ENCODE peak calls at places on chromosome 2, in six cellular contexts. H, L, U, I, Y and G are unnamed samples.

GRCh38 chr2:114218368-114218767 is 224.1 kb upstream of the DPP10 start:
- DNase-seq in U (no peak), Y (no peak), I (no peak), L (no peak), H (no peak), G (no peak)

GRCh38 chr2:6937582-6937981 is 20.4 kb downstream of the RNF144A start:
- DNase-seq in I (no peak), L (no peak), Y (no peak), H (no peak), U (no peak), G (no peak)

GRCh38 chr2:44770221-44771187 is 171.0 kb upstream of the SIX3 start:
- DNase-seq in H (no peak), U (no peak), Y (peak; percentile 15), I (no peak), L (no peak), G (no peak)

GRCh38 chr2:237299897-237300296 is 114.1 kb downstream of the COL6A3 start:
- DNase-seq in L (no peak), U (peak; percentile 88), Y (no peak), I (peak; percentile 99), H (peak; percentile 97), G (peak; percentile 81)

GRCh38 chr2:158266106-158266505 is 164.4 kb downstream of the UPP2 start:
- DNase-seq in H (no peak), L (no peak), U (no peak), I (no peak), Y (no peak), G (no peak)

GRCh38 chr2:38515155-38516074 is 87.3 kb downstream of the HNRNPLL start:
- DNase-seq in U (peak; percentile 95), H (no peak), I (peak; percentile 75), L (no peak), Y (peak; percentile 33), G (no peak)

GRCh38 chr2:122139739-122140138 is 384.3 kb downstream of the TSN start:
- DNase-seq in I (no peak), U (no peak), Y (no peak), H (no peak), L (no peak), G (no peak)

GRCh38 chr2:18750662-18751554 is 161.5 kb upstream of the NT5C1B start:
- DNase-seq in H (no peak), U (peak; percentile 70), L (no peak), I (peak; percentile 61), Y (no peak), G (no peak)

GRCh38 chr2:197707316-197708213 is 2.4 kb downstream of the MARS2 start:
- DNase-seq in L (no peak), Y (no peak), H (no peak), U (peak; percentile 72), I (peak; percentile 74), G (no peak)

GRCh38 chr2:10844083-10844482 is 31.5 kb upstream of the PDIA6 start:
- DNase-seq in U (peak; percentile 65), H (no peak), Y (no peak), L (no peak), I (no peak), G (peak; percentile 78)

GRCh38 chr2:191845876-191846786 is 757 bp downstream of the CAVIN2 start:
- DNase-seq in U (no peak), L (no peak), H (no peak), Y (no peak), I (no peak), G (peak; percentile 54)

GRCh38 chr2:192250961-192251360 is 56.2 kb upstream of the TMEFF2 start:
- DNase-seq in U (no peak), H (no peak), I (no peak), L (no peak), Y (no peak), G (no peak)

DNA sequence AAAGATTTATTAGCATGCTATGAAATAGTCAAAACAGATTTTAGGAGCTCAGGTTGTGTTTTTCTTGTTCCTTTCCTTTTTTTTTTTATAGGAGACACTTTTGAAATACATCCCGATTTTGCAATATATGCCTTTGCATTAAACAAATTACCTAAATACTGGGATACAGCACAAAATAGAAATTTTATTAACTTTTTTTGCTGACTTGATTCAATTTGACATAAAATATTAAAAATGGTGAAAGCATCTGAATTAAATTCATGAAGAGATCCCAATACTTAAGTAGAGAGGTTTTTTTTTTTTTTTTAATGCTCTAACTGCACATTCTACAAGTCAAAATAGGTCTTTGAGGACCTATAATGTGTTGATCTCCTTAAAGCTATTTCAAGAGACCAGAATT is 939.5 kb upstream of the CHAC2 start:
- DNase-seq in L (no peak), H (no peak), I (no peak), Y (no peak), U (no peak), G (no peak)
- TF ChIP-seq CTCF in L (no peak), H (no peak), I (no peak), Y (no peak), U (no peak), G (no peak)

DNA sequence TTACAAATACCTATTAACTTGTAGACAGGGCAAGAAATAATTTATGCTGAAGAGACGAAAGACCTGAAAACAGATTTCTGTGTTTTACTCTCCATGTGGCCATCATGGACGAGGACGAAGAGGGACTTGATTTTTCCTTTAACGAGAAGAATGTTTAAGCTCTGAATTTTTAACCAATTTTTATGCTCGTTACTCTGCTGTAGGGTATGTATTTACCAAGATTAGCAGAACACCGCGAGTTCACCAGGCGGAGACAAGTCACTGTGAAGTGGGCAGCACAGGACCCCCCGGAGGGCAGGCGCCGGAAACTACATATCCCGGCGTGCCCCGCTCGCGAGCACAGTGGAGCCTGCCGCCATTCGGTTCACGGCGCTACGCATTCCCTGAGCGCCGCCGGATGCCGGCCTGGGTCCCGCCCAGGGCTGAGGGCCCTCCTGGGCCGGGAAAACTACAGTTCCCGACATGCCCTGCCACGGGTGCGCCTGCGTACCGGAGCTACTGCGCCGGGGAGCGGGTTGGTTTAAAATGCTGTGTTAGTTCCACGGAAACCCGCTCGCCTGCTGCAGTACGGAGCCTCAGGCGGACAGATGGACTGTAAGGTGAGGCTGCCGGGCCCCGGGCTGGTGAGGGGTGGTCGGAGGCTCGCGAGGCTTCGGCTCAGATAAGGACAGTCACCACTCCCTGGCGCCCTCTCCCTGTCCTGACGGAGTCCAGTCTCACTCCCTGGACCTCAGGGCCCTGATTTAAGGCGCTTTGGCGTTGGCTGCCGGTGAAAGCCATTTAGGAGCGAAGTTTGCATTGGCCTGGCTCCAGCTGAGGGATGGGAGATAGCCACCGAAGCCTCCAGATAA is at the start of gene CCDC150:
- DNase-seq in H (peak; percentile 66), L (peak; percentile 93), U (peak; percentile 97), Y (peak; percentile 93), I (peak; percentile 90), G (peak; percentile 92)
- TF ChIP-seq CTCF in H (peak; percentile 53), L (no peak), U (peak; percentile 31), Y (no peak), I (peak; percentile 21), G (peak; percentile 24)

GRCh38 chr2:14340703-14341102 is 291.8 kb upstream of the LRATD1 start:
- DNase-seq in Y (no peak), U (no peak), L (no peak), H (no peak), I (no peak), G (no peak)
- TF ChIP-seq CTCF in Y (no peak), U (no peak), L (no peak), H (no peak), I (no peak), G (no peak)

DNA sequence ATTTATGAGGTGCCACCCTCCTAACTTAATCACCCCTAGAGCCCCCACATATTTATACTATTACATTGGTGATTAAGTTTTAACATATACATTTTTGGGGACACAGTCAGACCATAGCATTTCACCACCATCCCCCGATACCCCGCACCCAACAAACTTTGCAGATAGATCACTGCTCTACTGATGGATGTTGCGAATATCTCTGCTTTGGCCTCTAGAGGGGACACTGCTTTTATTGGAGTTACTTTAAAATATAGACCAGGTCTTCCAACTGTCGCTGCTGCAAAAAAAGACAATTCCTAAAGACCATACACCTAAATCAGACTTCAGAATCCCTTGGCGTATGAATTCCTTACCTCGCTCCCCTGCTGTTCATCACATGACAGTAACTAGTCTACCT is 115.8 kb upstream of the FSHR start:
- DNase-seq in L (no peak), I (no peak), Y (no peak), U (no peak), H (no peak), G (no peak)
- TF ChIP-seq CTCF in L (no peak), I (no peak), Y (no peak), U (no peak), H (no peak), G (no peak)

GRCh38 chr2:127743477-127744026 is 42.3 kb downstream of the SFT2D3 start:
- DNase-seq in H (no peak), Y (no peak), U (no peak), L (no peak), I (no peak), G (no peak)
- TF ChIP-seq CTCF in H (no peak), Y (no peak), U (no peak), L (no peak), I (peak; percentile 7), G (no peak)

DNA sequence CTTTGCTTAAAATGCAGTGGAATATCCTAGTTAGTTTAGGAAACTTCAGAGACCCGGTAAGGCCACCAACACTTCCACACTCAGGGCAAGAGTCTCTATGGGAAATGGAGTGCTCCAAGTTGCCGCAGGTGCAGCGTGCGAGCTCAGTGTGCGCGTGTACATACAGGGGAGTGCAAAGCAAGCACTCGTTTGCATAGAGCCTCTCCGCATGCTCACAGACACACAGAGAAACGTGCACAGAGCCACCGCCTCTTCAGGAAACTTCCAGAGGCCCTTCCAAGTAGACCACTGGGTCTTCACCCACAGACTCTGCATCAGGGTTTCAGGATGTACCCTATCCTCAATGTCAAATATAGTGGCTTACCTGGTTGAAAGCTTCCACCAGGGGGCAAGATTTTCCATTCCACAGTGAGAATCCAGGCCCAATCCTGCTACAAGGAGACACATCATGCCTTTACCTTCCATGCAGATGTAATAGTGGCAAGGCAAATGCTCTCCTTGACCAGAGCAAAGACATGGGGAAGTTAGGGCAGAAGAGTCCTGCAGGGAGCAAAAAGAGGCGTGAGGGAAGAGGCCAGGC is 513.0 kb upstream of the MYT1L start:
- DNase-seq in L (no peak), H (no peak), I (no peak), U (no peak), Y (no peak), G (no peak)
- TF ChIP-seq CTCF in L (no peak), H (no peak), I (no peak), U (peak; percentile 4), Y (peak; percentile 33), G (no peak)